ENCODE peak calls at places on chromosomes 5 and 9, in ten cellular contexts. V is left kidney, H is H54, W is mucosa of descending colon, X is NCI-H510A treated with DMSO at 0.1 percent for 48 hours, I is coronary artery, C is GM12865, L is GM18507, Q is smooth muscle cell of the brain vasculature, M is fibroblast of the aortic adventitia. F is an unnamed sample.

GRCh38 chr5:173780356-173781234 is 107.6 kb upstream of the CPEB4 start:
- DNase-seq in X (no peak), M (no peak), I (no peak), V (no peak), L (no peak), C (no peak), Q (no peak), H (no peak), W (no peak), F (peak)

GRCh38 chr5:171418982-171419662 is at the start of gene FGF18:
- DNase-seq in L (no peak), V (peak), C (peak), M (peak), I (peak), H (no peak), X (peak), Q (no peak), W (peak), F (peak)

GRCh38 chr5:1777281-1778137 is 22.1 kb downstream of the MRPL36 start:
- DNase-seq in M (no peak), L (no peak), W (no peak), V (no peak), Q (no peak), I (no peak), C (no peak), H (no peak), X (no peak), F (no peak)

GRCh38 chr9:129685220-129685932 is 19.9 kb downstream of the PRRX2 start:
- DNase-seq in I (no peak), X (no peak), V (no peak), W (no peak), Q (no peak), C (no peak), H (peak), L (no peak), M (peak), F (peak)

GRCh38 chr5:33772276-33772990 is 119.4 kb downstream of the ADAMTS12 start:
- DNase-seq in I (no peak), W (no peak), X (no peak), L (no peak), H (no peak), C (no peak), M (peak), V (no peak), Q (no peak), F (no peak)

GRCh38 chr9:6902423-6902822 is 144.7 kb downstream of the KDM4C start:
- DNase-seq in V (no peak), C (no peak), I (no peak), M (peak), Q (no peak), X (no peak), L (no peak), H (peak), W (no peak), F (no peak)

GRCh38 chr9:95773061-95773433 is 102.4 kb upstream of the ERCC6L2 start:
- DNase-seq in I (no peak), W (no peak), C (no peak), L (no peak), X (no peak), H (no peak), V (no peak), Q (no peak), M (peak), F (no peak)

GRCh38 chr5:101716941-101717340 is 579.1 kb downstream of the SLCO4C1 start:
- DNase-seq in Q (no peak), L (no peak), H (no peak), M (no peak), I (no peak), C (no peak), W (no peak), X (no peak), V (no peak), F (no peak)

GRCh38 chr5:123125953-123126352 is 36.9 kb downstream of the PRDM6 start:
- DNase-seq in V (no peak), X (no peak), C (no peak), M (peak), Q (peak), H (peak), I (no peak), W (no peak), L (no peak), F (peak)

GRCh38 chr9:11141357-11141756 is 528.6 kb upstream of the PTPRD start:
- DNase-seq in Q (no peak), H (no peak), L (no peak), M (no peak), V (no peak), X (no peak), C (no peak), W (no peak), I (no peak), F (no peak)

GRCh38 chr5:146828385-146828784 is 50.2 kb downstream of the PPP2R2B start:
- DNase-seq in C (no peak), X (no peak), H (no peak), V (peak), Q (no peak), M (no peak), L (no peak), W (no peak), I (no peak), F (no peak)

GRCh38 chr5:110251366-110251765 is 475.1 kb downstream of the TMEM232 start:
- DNase-seq in W (no peak), H (no peak), I (no peak), M (no peak), L (no peak), Q (no peak), X (no peak), V (no peak), C (no peak), F (no peak)

GRCh38 chr9:75175395-75175794 is 87.1 kb downstream of the OSTF1 start:
- DNase-seq in I (no peak), W (no peak), Q (no peak), V (peak), M (no peak), H (no peak), X (no peak), L (no peak), C (no peak), F (no peak)

GRCh38 chr9:137083418-137084004 is 3.3 kb upstream of the MAN1B1 start:
- DNase-seq in I (no peak), Q (peak), V (peak), C (peak), H (peak), M (peak), X (no peak), W (no peak), L (no peak), F (peak)

GRCh38 chr9:91515074-91515687 is 91.5 kb upstream of the NFIL3 start:
- DNase-seq in C (peak), L (peak), Q (no peak), I (no peak), X (peak), V (peak), M (peak), W (no peak), H (peak), F (peak)

GRCh38 chr9:122226758-122227575 is 1.8 kb downstream of the LHX6 start:
- DNase-seq in Q (no peak), C (no peak), W (no peak), M (no peak), X (no peak), L (no peak), H (no peak), V (peak), I (no peak), F (peak)

GRCh38 chr9:77132991-77133390 is 44.3 kb upstream of the VPS13A start:
- DNase-seq in L (no peak), Q (no peak), M (no peak), X (no peak), V (no peak), I (no peak), H (no peak), W (no peak), C (no peak), F (no peak)

GRCh38 chr5:176438959-176439757 is 9.0 kb upstream of the FAF2 start:
- DNase-seq in M (no peak), W (no peak), C (no peak), L (no peak), V (no peak), Q (peak), X (no peak), H (no peak), I (no peak), F (peak)

GRCh38 chr5:124343451-124343867 is 403.0 kb downstream of the ZNF608 start:
- DNase-seq in M (peak), W (no peak), Q (peak), H (no peak), C (no peak), I (no peak), V (peak), X (peak), L (no peak), F (no peak)

GRCh38 chr5:55062039-55062779 is 38.2 kb downstream of the GZMK start:
- DNase-seq in C (peak), Q (no peak), W (peak), L (no peak), I (no peak), X (peak), H (no peak), V (no peak), M (no peak), F (peak)

GRCh38 chr5:14032944-14033343 is 88.5 kb upstream of the DNAH5 start:
- DNase-seq in L (no peak), W (no peak), V (no peak), Q (no peak), C (no peak), M (peak), H (peak), I (no peak), X (no peak), F (no peak)

GRCh38 chr5:10761842-10762165 is 770 bp upstream of the DAP start:
- DNase-seq in Q (no peak), I (no peak), H (no peak), X (peak), M (peak), V (no peak), L (no peak), C (peak), W (no peak), F (no peak)

GRCh38 chr5:31021181-31021624 is 172.3 kb upstream of the CDH6 start:
- DNase-seq in W (no peak), H (no peak), I (no peak), Q (no peak), X (no peak), M (peak), L (no peak), V (no peak), C (no peak), F (peak)

GRCh38 chr9:109181284-109181683 is 14.2 kb upstream of the FRRS1L start:
- DNase-seq in X (no peak), L (no peak), V (no peak), C (peak), M (no peak), I (no peak), Q (no peak), H (no peak), W (no peak), F (no peak)

GRCh38 chr5:152811985-152812384 is 406.9 kb upstream of the NMUR2 start:
- DNase-seq in Q (no peak), X (no peak), I (no peak), W (no peak), C (peak), H (no peak), M (no peak), L (no peak), V (no peak), F (no peak)

GRCh38 chr9:96523429-96523828 is 73.5 kb downstream of the HABP4 start:
- DNase-seq in X (no peak), W (no peak), Q (no peak), L (no peak), I (peak), H (no peak), M (peak), C (no peak), V (no peak), F (no peak)

GRCh38 chr9:132319421-132320110 is 35.2 kb downstream of the SETX start:
- DNase-seq in I (no peak), H (no peak), C (no peak), M (peak), X (no peak), L (no peak), V (no peak), Q (no peak), W (no peak), F (no peak)

GRCh38 chr9:98326402-98327248 is 71.2 kb upstream of the TBC1D2 start:
- DNase-seq in C (peak), Q (no peak), W (no peak), V (no peak), I (no peak), X (no peak), M (peak), L (no peak), H (no peak), F (no peak)

GRCh38 chr9:79053613-79054012 is 518.2 kb upstream of the TLE4 start:
- DNase-seq in M (no peak), H (no peak), V (no peak), Q (no peak), L (no peak), X (no peak), C (peak), I (no peak), W (no peak), F (peak)

GRCh38 chr5:79821-80220 is 12.1 kb upstream of the PLEKHG4B start:
- DNase-seq in H (no peak), X (no peak), I (no peak), Q (no peak), M (no peak), V (no peak), L (no peak), C (no peak), W (no peak), F (no peak)

GRCh38 chr5:169599451-169599850 is 15.9 kb downstream of the SPDL1 start:
- DNase-seq in Q (no peak), X (no peak), M (no peak), I (no peak), W (no peak), L (no peak), V (no peak), C (no peak), H (no peak), F (no peak)

GRCh38 chr5:150301170-150301505 is 1.6 kb downstream of the ARSI start:
- DNase-seq in L (no peak), Q (no peak), I (no peak), W (no peak), C (no peak), X (no peak), V (no peak), M (peak), H (no peak), F (no peak)

GRCh38 chr5:102241809-102242421 is 54.2 kb downstream of the SLCO4C1 start:
- DNase-seq in Q (no peak), C (no peak), V (no peak), W (no peak), M (no peak), L (no peak), X (no peak), H (no peak), I (no peak), F (peak)

GRCh38 chr5:848671-849111 is 2.1 kb downstream of the ZDHHC11 start:
- DNase-seq in L (no peak), Q (no peak), V (no peak), X (no peak), M (no peak), W (no peak), I (no peak), H (no peak), C (no peak), F (no peak)

GRCh38 chr5:179974946-179975712 is 67.4 kb upstream of the TBC1D9B start:
- DNase-seq in L (peak), W (peak), X (peak), M (no peak), H (peak), Q (no peak), I (no peak), V (peak), C (peak), F (peak)

GRCh38 chr5:119016125-119016774 is 27.9 kb upstream of the DTWD2 start:
- DNase-seq in C (peak), X (no peak), L (no peak), V (no peak), M (no peak), I (no peak), W (no peak), Q (no peak), H (no peak), F (no peak)